ENCODE peak calls at places on chromosomes 1 and 21, in eight cellular contexts. A, R, J, V, F, L, N and M are unnamed samples.

GRCh38 chr1:207470927-207471326 is 16.8 kb downstream of the CR2 start:
- DNase-seq in N (no peak), A (no peak), F (no peak), L (no peak), V (no peak), J (peak; percentile 12), R (no peak), M (no peak)

GRCh38 chr1:2819831-2820730 is 18.6 kb upstream of the TTC34 start:
- DNase-seq in F (no peak), N (no peak), R (no peak), L (no peak), V (no peak), J (no peak), A (no peak), M (no peak)

GRCh38 chr21:45854702-45855247 is 126.8 kb upstream of the COL6A1 start:
- DNase-seq in L (no peak), V (no peak), N (no peak), R (no peak), J (no peak), A (no peak), F (no peak), M (no peak)

GRCh38 chr1:221532071-221532755 is 209.7 kb downstream of the DUSP10 start:
- DNase-seq in F (no peak), N (no peak), J (no peak), A (no peak), R (no peak), V (no peak), L (no peak), M (no peak)

GRCh38 chr1:170620164-170620563 is 43.8 kb upstream of the PRRX1 start:
- DNase-seq in F (peak; percentile 81), L (no peak), N (no peak), V (no peak), R (no peak), J (no peak), A (no peak), M (no peak)

GRCh38 chr21:45383111-45383614 is 21.8 kb upstream of the COL18A1 start:
- DNase-seq in N (no peak), V (peak; percentile 53), L (no peak), R (no peak), J (no peak), F (no peak), A (no peak), M (no peak)

GRCh38 chr1:5637171-5637570 is 355.1 kb downstream of the NPHP4 start:
- DNase-seq in N (peak; percentile 49), V (peak; percentile 6), A (no peak), R (no peak), J (no peak), F (no peak), L (peak; percentile 40), M (peak; percentile 28)

GRCh38 chr21:46334351-46335140 is 10.6 kb downstream of the PCNT start:
- DNase-seq in A (no peak), N (no peak), J (no peak), F (no peak), V (no peak), R (no peak), L (no peak), M (no peak)

GRCh38 chr1:41811051-41811795 is 107.5 kb downstream of the HIVEP3 start:
- DNase-seq in V (peak; percentile 12), N (no peak), L (peak; percentile 20), F (no peak), J (peak; percentile 31), A (no peak), R (no peak), M (no peak)

GRCh38 chr1:91731815-91732214 is 154.1 kb downstream of the TGFBR3 start:
- DNase-seq in L (peak; percentile 14), R (peak; percentile 42), J (peak; percentile 18), V (no peak), N (no peak), F (peak; percentile 73), A (no peak), M (no peak)

GRCh38 chr1:18649713-18650370 is 19.2 kb downstream of the PAX7 start:
- DNase-seq in A (no peak), L (no peak), N (no peak), J (no peak), V (no peak), F (no peak), R (no peak), M (no peak)

GRCh38 chr1:246724725-246725095 is 501 bp downstream of the SCCPDH start:
- DNase-seq in A (peak; percentile 20), V (peak; percentile 77), R (no peak), L (peak; percentile 26), N (peak; percentile 25), J (no peak), F (peak; percentile 62), M (no peak)

GRCh38 chr1:156310962-156311361 is 11.9 kb upstream of the VHLL start:
- DNase-seq in J (no peak), V (no peak), R (no peak), A (no peak), L (peak; percentile 41), N (no peak), F (peak; percentile 39), M (no peak)

GRCh38 chr1:234595899-234596298 is 14.1 kb downstream of the IRF2BP2 start:
- DNase-seq in J (no peak), F (no peak), R (no peak), V (no peak), L (no peak), A (no peak), N (no peak), M (no peak)

GRCh38 chr1:45543599-45544417 is 6.8 kb upstream of the AKR1A1 start:
- DNase-seq in F (no peak), R (peak; percentile 53), A (no peak), N (peak; percentile 76), V (peak; percentile 11), J (peak; percentile 70), L (no peak), M (no peak)

GRCh38 chr1:2403273-2403672 is 9.1 kb downstream of the PEX10 start:
- DNase-seq in R (no peak), N (no peak), V (no peak), L (no peak), F (no peak), J (no peak), A (no peak), M (no peak)

GRCh38 chr21:18253252-18253651 is 8.6 kb downstream of the CHODL start:
- DNase-seq in V (no peak), L (no peak), F (no peak), N (no peak), R (no peak), J (no peak), A (no peak), M (no peak)

GRCh38 chr1:21930629-21931170 is 6.4 kb downstream of the HSPG2 start:
- DNase-seq in J (no peak), V (no peak), F (no peak), L (no peak), R (no peak), N (no peak), A (no peak), M (no peak)

GRCh38 chr1:999797-1000356 is at the start of gene HES4:
- DNase-seq in J (peak; percentile 47), L (peak; percentile 93), A (peak; percentile 85), R (no peak), F (peak; percentile 98), N (peak; percentile 79), V (peak; percentile 86), M (peak; percentile 96)

GRCh38 chr1:210259496-210259895 is 26.9 kb downstream of the SERTAD4 start:
- DNase-seq in J (no peak), L (no peak), R (no peak), F (peak; percentile 88), V (peak; percentile 10), A (no peak), N (no peak), M (no peak)

GRCh38 chr1:162736184-162736583 is 54.3 kb upstream of the HSD17B7 start:
- DNase-seq in A (no peak), V (no peak), R (no peak), L (no peak), J (no peak), N (no peak), F (no peak), M (no peak)

GRCh38 chr1:45585496-45586075 is 1.7 kb downstream of the NASP start:
- DNase-seq in A (no peak), V (no peak), N (no peak), J (no peak), L (no peak), R (no peak), F (no peak), M (no peak)

GRCh38 chr1:169348356-169349036 is 19.1 kb downstream of the NME7 start:
- DNase-seq in F (peak; percentile 88), V (peak; percentile 69), A (peak; percentile 32), R (no peak), J (no peak), N (peak; percentile 77), L (peak; percentile 65), M (no peak)

GRCh38 chr1:54160351-54160750 is 7.6 kb upstream of the CDCP2 start:
- DNase-seq in N (no peak), F (no peak), A (no peak), L (no peak), R (no peak), V (no peak), J (no peak), M (no peak)

GRCh38 chr1:20964540-20965484 is 177.7 kb upstream of the HP1BP3 start:
- DNase-seq in A (no peak), L (no peak), V (peak; percentile 58), R (no peak), F (no peak), J (no peak), N (no peak), M (no peak)

GRCh38 chr1:202860744-202861419 is 28.1 kb downstream of the RABIF start:
- DNase-seq in L (peak; percentile 87), V (peak; percentile 71), N (peak; percentile 23), F (peak; percentile 66), A (peak; percentile 70), J (peak; percentile 16), R (no peak), M (peak; percentile 62)

GRCh38 chr1:173415490-173415889 is 61.6 kb upstream of the PRDX6 start:
- DNase-seq in R (no peak), F (no peak), V (no peak), J (no peak), L (no peak), A (no peak), N (no peak), M (no peak)

GRCh38 chr1:38231941-38232340 is 185.3 kb upstream of the POU3F1 start:
- DNase-seq in A (no peak), N (no peak), J (no peak), R (no peak), F (no peak), V (no peak), L (no peak), M (no peak)

GRCh38 chr1:11339346-11340247 is 66.6 kb downstream of the UBIAD1 start:
- DNase-seq in A (no peak), V (peak; percentile 82), L (peak; percentile 45), F (peak; percentile 28), R (no peak), N (no peak), J (no peak), M (no peak)